ENCODE peak calls at places on chromosome 9, in four cellular contexts. I is stimulated activated CD4-positive, alpha-beta T cell treated with anti-CD3 and anti-CD28 coated beads, TNF-alpha, amount 100 ng/mL, for 4 hours; B is aorta; N is WTC11. G is an unnamed sample.

GRCh38 chr9:38443181-38443580 is 18.9 kb upstream of the IGFBPL1 start:
- DNase-seq in B (no peak), N (no peak), I (no peak), G (no peak)

GRCh38 chr9:127221695-127222094 is 42.9 kb upstream of the GARNL3 start:
- DNase-seq in N (no peak), B (no peak), I (no peak), G (no peak)

GRCh38 chr9:114055061-114055460 is 23.0 kb downstream of the AMBP start:
- DNase-seq in I (no peak), N (no peak), B (peak), G (no peak)

GRCh38 chr9:133639613-133640012 is 3.5 kb downstream of the DBH start:
- DNase-seq in N (no peak), B (no peak), I (no peak), G (no peak)

GRCh38 chr9:135504262-135505229 is 4.1 kb downstream of the MRPS2 start:
- DNase-seq in N (peak), I (peak), B (peak), G (peak)

GRCh38 chr9:106921341-106921899 is 58.5 kb downstream of the ZNF462 start:
- DNase-seq in I (no peak), B (no peak), N (no peak), G (peak)

GRCh38 chr9:87226896-87227295 is 270.8 kb upstream of the DAPK1 start:
- DNase-seq in N (no peak), B (no peak), I (no peak), G (no peak)

GRCh38 chr9:84317563-84317962 is 23.0 kb downstream of the SLC28A3 start:
- DNase-seq in I (no peak), B (no peak), N (no peak), G (no peak)

GRCh38 chr9:112380771-112381181 is 868 bp downstream of the HSDL2 start:
- DNase-seq in I (no peak), B (no peak), N (no peak), G (no peak)

GRCh38 chr9:70136632-70137031 is 93.0 kb downstream of the MAMDC2 start:
- DNase-seq in N (no peak), I (no peak), B (no peak), G (no peak)